ENCODE peak calls at places on chromosomes 12 and 14, in four cellular contexts. E is HepG2, P is fibroblast of pulmonary artery, F is psoas muscle. H is an unnamed sample.

GRCh38 chr12:71018682-71019081 is 98.1 kb upstream of the PTPRR start:
- DNase-seq in F (no peak), P (no peak), E (no peak), H (no peak)

GRCh38 chr12:100668939-100669536 is 95.6 kb downstream of the GAS2L3 start:
- DNase-seq in F (peak), E (peak), P (peak), H (peak)

GRCh38 chr14:19911114-19911513 is 9.3 kb upstream of the OR4K5 start:
- DNase-seq in E (no peak), F (no peak), P (no peak), H (no peak)

GRCh38 chr14:105087308-105087962 is 22.2 kb upstream of the GPR132 start:
- DNase-seq in P (peak), F (no peak), E (no peak), H (peak)

GRCh38 chr14:51006781-51007211 is 62.5 kb upstream of the PYGL start:
- DNase-seq in F (peak), E (no peak), P (peak), H (no peak)

GRCh38 chr12:2944401-2945047 is 14.7 kb upstream of the TEAD4 start:
- DNase-seq in E (peak), P (peak), F (peak), H (peak)

GRCh38 chr14:32635103-32635719 is 303.5 kb upstream of the NPAS3 start:
- DNase-seq in F (no peak), P (peak), E (no peak), H (no peak)

GRCh38 chr14:83485591-83485990 is 1951.9 kb upstream of the SEL1L start:
- DNase-seq in P (no peak), F (no peak), E (no peak), H (no peak)

GRCh38 chr12:131942671-131943070 is 7.1 kb upstream of the EP400 start:
- DNase-seq in E (no peak), F (no peak), P (no peak), H (no peak)

GRCh38 chr12:130014485-130014807 is 110.6 kb upstream of the TMEM132D start:
- DNase-seq in F (no peak), E (no peak), P (no peak), H (no peak)

GRCh38 chr12:107454431-107454830 is 231.2 kb upstream of the PWP1 start:
- DNase-seq in P (no peak), F (no peak), E (no peak), H (no peak)

GRCh38 chr12:52517005-52517835 is 3.0 kb downstream of the KRT5 start:
- DNase-seq in E (no peak), F (no peak), P (no peak), H (no peak)

GRCh38 chr14:104697317-104697703 is 7.9 kb downstream of the INF2 start:
- DNase-seq in F (no peak), P (no peak), E (no peak), H (no peak)

GRCh38 chr14:72516936-72517408 is 376.9 kb downstream of the DPF3 start:
- DNase-seq in E (peak), P (peak), F (peak), H (peak)

GRCh38 chr12:16939871-16940306 is 333.9 kb upstream of the LMO3 start:
- DNase-seq in E (peak), P (peak), F (no peak), H (peak)

GRCh38 chr12:96187675-96188355 is 6.4 kb upstream of the ELK3 start:
- DNase-seq in F (no peak), P (peak), E (no peak), H (no peak)

GRCh38 chr12:20214286-20214685 is 154.1 kb upstream of the PDE3A start:
- DNase-seq in P (peak), E (no peak), F (no peak), H (no peak)

GRCh38 chr14:103084021-103084919 is at the start of gene LBHD2:
- DNase-seq in P (no peak), F (no peak), E (no peak), H (no peak)

GRCh38 chr14:92362781-92363235 is 39.8 kb downstream of the SLC24A4 start:
- DNase-seq in F (peak), P (peak), E (no peak), H (no peak)

GRCh38 chr14:34324363-34324795 is 137.7 kb downstream of the SPTSSA start:
- DNase-seq in E (peak), P (peak), F (no peak), H (peak)

DNA sequence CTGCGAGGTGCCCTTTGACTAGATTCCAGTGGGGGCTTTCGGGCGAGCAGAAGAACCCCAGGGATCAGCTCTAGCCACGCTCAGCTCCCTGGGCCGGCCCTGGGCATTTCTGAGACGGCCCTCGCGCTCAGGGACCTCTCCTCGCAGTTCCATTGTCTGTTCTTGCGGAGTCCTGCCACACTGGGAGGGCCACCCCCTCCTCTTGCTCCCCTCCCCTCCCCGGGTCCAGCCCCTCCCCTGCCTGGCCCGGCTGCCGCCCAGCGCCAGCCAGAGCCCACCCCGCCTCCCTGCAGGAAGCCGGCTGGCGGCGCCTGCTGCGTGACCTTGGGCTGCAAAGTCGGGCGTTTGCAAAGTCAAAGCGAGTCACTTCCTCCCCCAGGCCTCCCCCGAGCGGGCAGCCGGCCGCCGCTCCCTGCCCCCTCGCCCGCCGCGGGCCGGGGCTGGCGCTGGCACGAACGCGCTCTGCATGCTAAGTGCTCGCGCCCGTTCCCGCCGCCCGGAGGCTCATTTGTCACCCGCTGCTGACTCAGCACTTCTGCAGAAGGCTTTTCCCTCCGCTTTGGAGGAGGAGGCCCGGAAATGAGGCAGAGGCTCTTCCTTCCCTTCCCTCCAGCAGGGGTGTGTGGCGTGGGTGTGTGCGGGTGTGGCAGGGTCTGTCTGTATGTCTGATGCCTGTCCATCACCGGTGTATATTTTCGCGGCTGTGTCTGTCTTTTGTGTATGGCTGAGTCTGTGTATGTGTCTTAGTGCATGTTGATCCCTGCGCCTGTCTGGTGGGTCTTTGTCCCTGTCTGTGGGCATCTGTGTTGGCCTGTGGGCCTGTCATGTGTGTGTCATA is 72.0 kb downstream of the IRF2BPL start:
- DNase-seq in P (peak), F (peak), E (peak), H (peak)
- TF ChIP-seq CTCF in P (no peak), F (no peak), E (peak), H (no peak)

DNA sequence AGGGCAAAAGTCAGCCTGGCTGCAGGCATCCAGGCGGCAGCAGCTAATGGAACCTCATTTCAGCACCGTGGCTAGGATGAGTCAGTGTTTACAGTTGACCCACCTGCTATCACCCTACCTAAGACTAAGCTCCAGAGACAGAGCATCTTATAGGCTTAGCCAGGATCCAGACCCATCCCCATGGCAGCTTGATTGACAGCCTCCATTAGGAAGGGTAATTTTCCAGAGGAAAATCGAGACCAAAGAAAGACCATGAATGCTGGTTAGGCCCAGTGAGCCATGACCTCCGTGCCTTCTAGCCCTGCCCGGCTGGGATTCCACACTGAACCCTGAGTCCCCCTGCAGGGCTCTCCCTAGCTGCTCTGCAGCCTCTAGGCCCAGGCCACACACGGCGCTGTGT is 38.7 kb downstream of the TUNAR start:
- DNase-seq in P (no peak), E (no peak), F (no peak), H (no peak)
- TF ChIP-seq CTCF in P (no peak), E (no peak), F (no peak), H (no peak)

GRCh38 chr14:87268997-87269396 is 724.0 kb downstream of the GALC start:
- DNase-seq in P (no peak), E (no peak), F (no peak), H (no peak)
- TF ChIP-seq CTCF in P (no peak), E (no peak), F (no peak), H (no peak)

GRCh38 chr12:102522768-102523167 is 42.4 kb upstream of the IGF1 start:
- DNase-seq in E (peak), F (no peak), P (no peak), H (no peak)
- TF ChIP-seq CTCF in E (no peak), F (no peak), P (no peak), H (no peak)

DNA sequence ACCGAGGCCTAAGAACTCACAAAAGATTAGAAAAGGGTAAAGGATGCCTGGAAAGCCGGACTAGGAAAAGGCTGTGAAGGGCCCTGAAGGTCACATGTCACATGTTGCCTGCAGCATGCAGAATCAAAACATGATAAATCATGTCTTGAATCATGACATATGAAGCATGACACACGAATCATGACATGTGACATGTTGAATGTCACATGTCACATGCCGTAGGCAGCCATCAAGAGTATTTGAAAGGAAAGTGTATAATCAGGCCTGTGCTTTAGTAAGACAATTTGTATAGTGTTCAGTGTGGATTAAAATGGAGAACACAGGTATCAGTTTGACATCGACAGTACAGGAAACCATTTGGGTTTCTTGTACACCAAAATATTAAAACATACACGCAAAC is 30.8 kb downstream of the IFNG-AS1 start:
- DNase-seq in F (no peak), E (no peak), P (no peak), H (no peak)
- TF ChIP-seq CTCF in F (no peak), E (no peak), P (no peak), H (no peak)

DNA sequence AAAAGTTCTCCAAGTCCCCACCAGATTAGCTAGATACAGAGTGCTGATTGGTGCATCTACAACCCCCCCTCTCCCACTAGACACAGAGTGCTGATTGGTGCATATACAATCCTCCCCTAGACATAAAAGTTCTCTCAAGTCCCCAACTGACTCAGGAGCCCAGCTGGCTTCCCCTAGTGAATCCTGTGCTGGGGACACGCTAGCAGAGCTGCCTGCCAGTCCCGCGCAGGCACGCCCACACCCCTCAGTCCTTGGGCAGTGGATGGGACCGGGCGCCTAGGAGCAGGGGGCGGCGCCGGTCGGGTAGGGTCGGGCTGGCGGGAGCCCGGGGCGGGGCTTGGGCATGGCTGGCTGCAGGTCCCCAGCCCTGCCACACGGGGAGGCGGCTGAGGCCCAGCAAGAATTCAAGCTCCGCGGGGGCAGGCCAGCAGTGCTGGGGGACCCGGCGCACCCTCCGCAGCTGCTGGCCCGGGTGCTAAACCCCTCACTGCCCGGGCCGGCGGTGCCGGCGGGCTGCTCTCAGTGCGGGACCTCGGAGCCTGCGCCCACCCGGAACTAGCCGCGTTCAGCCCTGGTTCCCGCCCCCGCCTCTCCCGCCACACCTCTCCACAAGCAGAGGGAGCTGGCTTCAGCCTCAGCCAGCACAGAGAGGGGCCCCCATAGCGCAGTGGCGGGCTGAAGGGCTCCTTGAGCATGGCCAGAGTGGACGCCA is 64.3 kb upstream of the DDHD1 start:
- DNase-seq in E (peak), P (peak), F (peak), H (peak)
- TF ChIP-seq CTCF in E (peak), P (peak), F (peak), H (peak)

DNA sequence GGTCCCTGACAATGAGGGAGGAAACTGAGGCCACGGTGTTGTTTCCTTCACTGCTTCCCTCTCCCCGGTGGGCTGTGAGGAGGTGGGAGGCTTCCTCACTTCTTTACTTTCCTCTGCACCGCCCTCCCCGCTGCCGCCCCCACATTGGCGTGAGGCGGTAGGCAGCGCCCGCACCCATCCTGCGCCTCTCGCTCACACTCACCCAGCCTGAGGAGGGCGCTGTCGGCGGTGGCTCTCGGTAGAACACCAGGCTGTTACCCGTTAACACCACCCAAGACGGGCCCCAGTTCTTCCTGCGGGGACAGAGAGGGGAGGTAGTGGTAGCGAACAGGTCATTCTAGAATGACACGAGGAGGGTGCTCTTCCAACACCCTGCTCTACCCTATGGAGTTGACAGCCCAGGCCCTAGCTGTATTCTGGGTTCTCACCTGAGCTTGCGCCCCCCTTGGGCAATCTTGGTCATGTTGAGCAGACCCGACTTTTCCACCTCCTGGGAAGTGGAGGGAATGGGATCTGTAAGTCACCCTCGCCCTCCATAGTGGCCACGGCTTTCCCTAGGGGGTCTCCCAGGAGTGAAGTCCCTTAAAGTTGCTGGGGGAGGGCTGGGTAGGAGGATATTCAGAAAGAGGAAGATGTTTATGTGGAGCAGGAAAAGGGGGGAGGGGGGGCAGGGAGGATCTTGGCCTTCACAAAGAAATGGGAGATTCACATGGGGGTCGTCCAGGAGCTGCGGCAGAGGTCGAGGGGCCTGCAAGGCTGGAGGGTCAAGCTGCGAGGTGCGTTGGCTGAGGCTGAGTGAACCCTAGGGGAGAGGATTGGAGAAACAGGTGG is 3.3 kb downstream of the ARHGAP9 start:
- DNase-seq in E (no peak), P (no peak), F (no peak), H (peak)
- TF ChIP-seq CTCF in E (no peak), P (no peak), F (no peak), H (peak)

H was measured in GM13976.